ENCODE peak calls at places on chromosomes 13 and 19, in six cellular contexts. A is endothelial cell; H is Caco-2; U is foreskin keratinocyte; C is fibroblast of pulmonary artery; Y is CD8-positive, alpha-beta T cell. W is an unnamed sample.
A peak's percentile ranks its signal among the peaks of the same experiment; 100 is the strongest.

GRCh38 chr19:35214766-35215422 is 13.6 kb downstream of the FAM187B start:
- DNase-seq in A (no peak), H (no peak), U (no peak), C (no peak), Y (no peak), W (no peak)

GRCh38 chr19:14328406-14328805 is 52.8 kb upstream of the ADGRE5 start:
- DNase-seq in A (no peak), H (no peak), U (no peak), C (no peak), Y (no peak), W (no peak)

GRCh38 chr13:30124131-30124768 is 183.1 kb downstream of the KATNAL1 start:
- DNase-seq in A (no peak), H (no peak), U (no peak), C (no peak), Y (no peak), W (no peak)

GRCh38 chr13:40189426-40189825 is 477.0 kb downstream of the FOXO1 start:
- DNase-seq in A (no peak), H (no peak), U (no peak), C (no peak), Y (no peak), W (no peak)

GRCh38 chr13:76822691-76823267 is 63.4 kb downstream of the KCTD12 start:
- DNase-seq in A (no peak), H (no peak), U (peak; percentile 20), C (peak; percentile 77), Y (no peak), W (peak; percentile 43)

GRCh38 chr13:50543767-50544166 is 299.7 kb downstream of the DLEU7 start:
- DNase-seq in A (no peak), H (no peak), U (no peak), C (peak; percentile 72), Y (no peak), W (peak; percentile 64)

GRCh38 chr19:57682226-57682766 is 519 bp downstream of the ZNF551 start:
- DNase-seq in A (no peak), H (no peak), U (no peak), C (no peak), Y (no peak), W (no peak)

GRCh38 chr13:109336730-109337129 is 449.7 kb downstream of the IRS2 start:
- DNase-seq in A (no peak), H (no peak), U (peak; percentile 53), C (peak; percentile 77), Y (no peak), W (peak; percentile 62)

GRCh38 chr19:54106716-54107115 is 4.1 kb downstream of the NDUFA3 start:
- DNase-seq in A (no peak), H (peak; percentile 25), U (no peak), C (no peak), Y (no peak), W (no peak)

GRCh38 chr19:1575323-1576241 is 7.5 kb upstream of the MEX3D start:
- DNase-seq in A (no peak), H (no peak), U (no peak), C (no peak), Y (no peak), W (no peak)

GRCh38 chr13:74747186-74747955 is 613.2 kb upstream of the KLF12 start:
- DNase-seq in A (no peak), H (no peak), U (no peak), C (no peak), Y (no peak), W (no peak)

GRCh38 chr19:36256853-36257511 is 42.1 kb downstream of the ZNF146 start:
- DNase-seq in A (no peak), H (no peak), U (no peak), C (no peak), Y (no peak), W (no peak)

GRCh38 chr13:102707465-102707864 is 12.6 kb upstream of the METTL21C start:
- DNase-seq in A (no peak), H (no peak), U (peak; percentile 94), C (peak; percentile 91), Y (no peak), W (peak; percentile 89)

GRCh38 chr19:41916033-41916424 is 12.2 kb downstream of the ERFL start:
- DNase-seq in A (no peak), H (no peak), U (no peak), C (no peak), Y (no peak), W (no peak)

GRCh38 chr19:46068345-46069258 is 27.8 kb upstream of the IGFL4 start:
- DNase-seq in A (no peak), H (peak; percentile 51), U (peak; percentile 94), C (peak; percentile 94), Y (no peak), W (peak; percentile 96)

GRCh38 chr19:50514346-50515167 is 844 bp upstream of the ASPDH start:
- DNase-seq in A (no peak), H (no peak), U (no peak), C (no peak), Y (no peak), W (no peak)

GRCh38 chr13:75762066-75762937 is 126.2 kb downstream of the LMO7 start:
- DNase-seq in A (no peak), H (no peak), U (peak; percentile 86), C (no peak), Y (peak; percentile 54), W (peak; percentile 89)

DNA sequence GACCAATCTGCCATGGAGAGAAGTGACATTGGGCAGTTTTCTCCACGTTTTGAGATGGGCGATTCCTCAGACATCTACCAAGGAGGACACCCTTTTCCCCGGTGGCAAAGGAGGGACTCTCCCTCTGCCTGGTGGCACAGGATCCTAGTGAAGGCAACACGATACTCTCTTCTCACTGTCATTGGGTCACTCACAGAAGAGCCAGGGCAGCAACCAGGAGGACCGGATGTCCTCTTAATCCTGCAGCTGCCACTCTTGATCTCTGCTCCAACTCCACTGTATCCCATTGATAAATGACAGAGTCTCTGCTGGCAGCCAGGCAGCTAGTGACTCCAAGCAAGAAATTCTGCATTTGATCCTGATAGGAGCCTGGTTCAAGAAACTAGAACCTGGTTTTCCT is 42.2 kb downstream of the COL4A2 start:
- DNase-seq in A (no peak), H (no peak), U (no peak), C (no peak), Y (no peak), W (no peak)
- TF ChIP-seq CTCF in A (no peak), H (no peak), U (no peak), C (no peak), Y (no peak), W (no peak)

DNA sequence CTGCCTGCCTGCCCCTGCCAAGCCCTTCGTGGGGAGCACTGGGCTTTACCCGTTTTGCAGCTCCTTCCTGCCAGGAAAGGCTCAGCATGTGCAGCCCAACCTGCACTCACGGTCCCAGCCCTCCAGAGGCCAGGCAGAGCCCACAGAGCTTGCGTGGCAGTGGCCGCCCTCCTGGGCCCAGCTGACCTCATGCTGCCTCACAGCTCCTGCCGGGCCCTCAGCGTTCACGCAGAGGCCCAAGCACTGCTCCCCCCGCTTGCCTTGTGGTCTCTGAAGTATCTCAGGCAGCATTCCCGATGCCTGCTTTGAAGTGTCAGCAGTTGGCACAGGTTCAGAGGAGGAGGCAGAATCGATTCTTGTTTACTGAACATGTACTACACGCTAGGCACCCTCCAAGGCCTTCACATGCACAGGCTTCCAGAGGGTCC is 32.5 kb downstream of the CAPN12 start:
- DNase-seq in A (no peak), H (no peak), U (no peak), C (peak; percentile 69), Y (no peak), W (no peak)
- TF ChIP-seq CTCF in A (no peak), H (no peak), U (peak; percentile 13), C (no peak), Y (no peak), W (no peak)

DNA sequence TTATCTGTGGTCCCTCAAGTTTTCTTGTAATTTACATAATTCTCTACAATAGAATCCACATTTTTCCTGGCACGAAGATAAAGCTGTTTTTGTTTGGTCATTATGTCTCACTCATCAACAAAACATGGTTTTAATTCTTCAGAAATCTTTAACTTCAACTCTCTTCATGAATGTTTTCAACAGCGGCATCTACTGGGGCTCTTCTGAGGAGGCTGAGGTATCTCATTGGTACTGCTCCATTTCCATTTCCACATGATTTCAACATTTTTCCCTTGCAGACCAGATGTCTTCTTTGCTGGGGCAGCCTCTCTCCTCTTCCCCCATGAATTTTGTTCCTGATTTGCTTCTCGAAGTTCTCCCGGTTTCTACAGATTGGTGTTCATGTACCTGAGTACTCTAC is 5.8 kb upstream of the KBTBD7 start:
- DNase-seq in A (no peak), H (no peak), U (no peak), C (no peak), Y (no peak), W (no peak)
- TF ChIP-seq CTCF in A (no peak), H (no peak), U (no peak), C (no peak), Y (no peak), W (no peak)

DNA sequence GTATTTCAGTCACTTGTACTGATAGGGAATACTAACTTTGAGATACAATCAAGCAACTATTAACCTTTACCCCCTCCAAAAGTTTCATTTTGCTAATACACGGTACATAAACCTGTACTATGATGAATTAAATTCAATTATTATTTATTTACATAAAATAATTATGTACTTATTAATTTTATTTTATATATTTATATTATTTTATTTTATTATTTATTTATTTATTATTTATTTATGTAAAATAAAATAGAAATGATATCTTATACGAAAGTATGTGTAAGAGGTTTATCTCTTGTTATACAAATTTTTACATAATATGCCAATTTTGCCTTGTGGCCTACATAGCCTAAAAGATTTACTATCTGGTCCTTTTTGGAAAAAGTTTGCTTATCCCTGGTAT is 564.3 kb downstream of the SLITRK5 start:
- DNase-seq in A (no peak), H (no peak), U (no peak), C (no peak), Y (no peak), W (no peak)
- TF ChIP-seq CTCF in A (no peak), H (no peak), U (no peak), C (no peak), Y (no peak), W (no peak)

DNA sequence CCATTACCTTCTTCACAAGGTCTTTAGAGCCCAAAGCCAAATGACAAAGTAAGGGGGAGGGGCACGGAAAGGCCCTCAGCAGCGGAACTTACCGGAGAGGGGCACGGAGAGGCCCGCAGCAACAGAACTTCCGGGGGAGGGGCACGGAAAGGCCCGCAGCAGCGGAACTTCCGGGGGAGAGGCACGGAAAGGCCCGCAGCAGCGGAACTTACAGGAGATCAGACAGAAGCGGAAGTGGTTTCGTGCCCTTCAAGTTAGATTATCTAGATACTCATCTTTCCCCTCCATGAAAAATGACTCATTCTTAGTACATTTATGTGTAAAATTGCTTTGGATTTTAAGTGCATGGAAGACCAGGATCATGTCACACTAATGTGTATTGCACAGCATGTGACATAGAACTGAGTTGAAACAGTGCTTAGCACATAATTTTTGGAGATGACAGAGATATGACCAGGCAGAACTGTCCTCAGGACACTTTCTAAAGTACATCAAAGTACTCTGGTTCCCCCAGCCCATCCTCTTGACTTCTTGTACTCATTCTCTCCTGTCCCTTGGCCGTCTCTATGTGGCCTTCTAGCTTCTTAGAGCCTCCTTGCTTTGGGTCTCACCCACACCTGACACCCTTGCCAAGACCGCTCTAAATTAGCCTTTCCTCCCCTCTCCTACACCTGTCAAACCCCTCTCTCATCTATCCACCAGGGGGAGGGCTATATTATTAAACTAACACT is 25.7 kb upstream of the TPTE2 start:
- DNase-seq in A (no peak), H (no peak), U (no peak), C (no peak), Y (peak; percentile 83), W (no peak)
- TF ChIP-seq CTCF in A (no peak), H (no peak), U (no peak), C (no peak), Y (no peak), W (no peak)

GRCh38 chr13:66462187-66462586 is 767.9 kb downstream of the PCDH9 start:
- DNase-seq in A (no peak), H (no peak), U (no peak), C (no peak), Y (no peak), W (no peak)
- TF ChIP-seq CTCF in A (no peak), H (no peak), U (no peak), C (no peak), Y (no peak), W (no peak)